ENCODE peak calls at places on chromosomes 16 and 17, in nine cellular contexts. R, P, B, Y, L, F, J, T and X are unnamed samples.

GRCh38 chr16:50641818-50642187 is 39.3 kb downstream of the SNX20 start:
- DNase-seq in R (no peak), P (no peak), B (no peak), Y (no peak), L (no peak), F (no peak), J (no peak), T (no peak), X (no peak)

GRCh38 chr17:64269687-64270649 is 6.9 kb upstream of the TEX2 start:
- DNase-seq in R (no peak), P (no peak), B (no peak), Y (no peak), L (no peak), F (no peak), J (no peak), T (no peak), X (no peak)

GRCh38 chr16:1342526-1343427 is 8.9 kb downstream of the TSR3 start:
- DNase-seq in R (peak; percentile 98), P (peak; percentile 89), B (peak; percentile 95), Y (peak; percentile 84), L (peak; percentile 99), F (peak; percentile 100), J (peak; percentile 99), T (peak; percentile 92), X (peak; percentile 98)

GRCh38 chr16:19980866-19981265 is 92.8 kb downstream of the GPR139 start:
- DNase-seq in R (no peak), P (no peak), B (no peak), Y (no peak), L (no peak), F (no peak), J (no peak), T (no peak), X (peak; percentile 15)

GRCh38 chr17:5785343-5785742 is 201.0 kb upstream of the NLRP1 start:
- DNase-seq in R (no peak), P (no peak), B (peak; percentile 95), Y (no peak), L (no peak), F (no peak), J (no peak), T (no peak), X (no peak)

GRCh38 chr17:40818343-40818732 is 4.1 kb downstream of the KRT10 start:
- DNase-seq in R (no peak), P (no peak), B (no peak), Y (no peak), L (no peak), F (no peak), J (no peak), T (no peak), X (no peak)

GRCh38 chr16:4936991-4937781 is at the start of gene PPL:
- DNase-seq in R (peak; percentile 94), P (peak; percentile 62), B (no peak), Y (peak; percentile 43), L (no peak), F (peak; percentile 39), J (no peak), T (no peak), X (peak; percentile 4)

GRCh38 chr16:16144416-16144815 is 78.9 kb downstream of the ABCC6 start:
- DNase-seq in R (no peak), P (no peak), B (peak; percentile 98), Y (no peak), L (no peak), F (no peak), J (no peak), T (no peak), X (no peak)

GRCh38 chr17:63358111-63358839 is 87.8 kb downstream of the CYB561 start:
- DNase-seq in R (no peak), P (no peak), B (peak; percentile 71), Y (no peak), L (no peak), F (no peak), J (no peak), T (no peak), X (no peak)

GRCh38 chr16:57892447-57893096 is 78.4 kb downstream of the CNGB1 start:
- DNase-seq in R (no peak), P (no peak), B (peak; percentile 39), Y (no peak), L (no peak), F (no peak), J (peak; percentile 4), T (no peak), X (no peak)

GRCh38 chr16:6835941-6836340 is 496.7 kb upstream of the RBFOX1 start:
- DNase-seq in R (no peak), P (no peak), B (peak; percentile 61), Y (no peak), L (no peak), F (no peak), J (no peak), T (no peak), X (no peak)

GRCh38 chr16:77376358-77376757 is 58.5 kb downstream of the ADAMTS18 start:
- DNase-seq in R (no peak), P (no peak), B (no peak), Y (no peak), L (no peak), F (no peak), J (no peak), T (no peak), X (no peak)

GRCh38 chr16:81502396-81503060 is 57.9 kb downstream of the CMIP start:
- DNase-seq in R (no peak), P (no peak), B (no peak), Y (no peak), L (no peak), F (no peak), J (no peak), T (no peak), X (no peak)

GRCh38 chr16:85749686-85750020 is 1.2 kb downstream of the C16orf74 start:
- DNase-seq in R (no peak), P (no peak), B (no peak), Y (no peak), L (no peak), F (no peak), J (no peak), T (no peak), X (no peak)

GRCh38 chr16:66904846-66905632 is 13.6 kb downstream of the CDH16 start:
- DNase-seq in R (no peak), P (peak; percentile 55), B (no peak), Y (no peak), L (no peak), F (no peak), J (no peak), T (no peak), X (no peak)

GRCh38 chr17:14157822-14158221 is 78.8 kb downstream of the CDRT15 start:
- DNase-seq in R (no peak), P (no peak), B (peak; percentile 24), Y (no peak), L (no peak), F (no peak), J (no peak), T (no peak), X (no peak)

GRCh38 chr17:13518271-13519000 is 83.3 kb downstream of the HS3ST3A1 start:
- DNase-seq in R (no peak), P (no peak), B (no peak), Y (no peak), L (no peak), F (no peak), J (no peak), T (no peak), X (no peak)

GRCh38 chr16:48971571-48972071 is 310.0 kb downstream of the CBLN1 start:
- DNase-seq in R (no peak), P (no peak), B (no peak), Y (no peak), L (no peak), F (no peak), J (no peak), T (no peak), X (no peak)

GRCh38 chr16:66250686-66251405 is 115.6 kb upstream of the CDH5 start:
- DNase-seq in R (peak; percentile 69), P (peak; percentile 69), B (no peak), Y (no peak), L (no peak), F (no peak), J (no peak), T (no peak), X (no peak)

GRCh38 chr16:15399317-15399716 is 3.8 kb downstream of the MPV17L start:
- DNase-seq in R (no peak), P (no peak), B (no peak), Y (no peak), L (no peak), F (no peak), J (no peak), T (no peak), X (no peak)

GRCh38 chr16:67820608-67821259 is 14.0 kb downstream of the TSNAXIP1 start:
- DNase-seq in R (no peak), P (no peak), B (no peak), Y (no peak), L (no peak), F (no peak), J (no peak), T (no peak), X (no peak)